ENCODE peak calls at places on chromosomes 4 and X, in seven cellular contexts. D is dorsolateral prefrontal cortex, I is HFFc6, G is amniotic stem cell, C is choroid plexus epithelial cell, V is MM.1S, K is HS-5. S is an unnamed sample.
A peak's percentile ranks its signal among the peaks of the same experiment; 100 is the strongest.

GRCh38 chrX:9928083-9928482 is 39.1 kb upstream of the CLDN34 start:
- DNase-seq in V (no peak), I (no peak), G (no peak), C (no peak), D (no peak), K (no peak), S (no peak)

GRCh38 chr4:8319061-8319460 is 49.5 kb downstream of the HTRA3 start:
- DNase-seq in I (no peak), V (no peak), D (no peak), G (no peak), K (no peak), C (no peak), S (no peak)

GRCh38 chr4:84971319-84971932 is 4.9 kb upstream of the WDFY3 start:
- DNase-seq in I (peak; percentile 69), C (peak; percentile 82), G (peak; percentile 70), V (peak; percentile 62), K (no peak), D (no peak), S (no peak)

GRCh38 chr4:54913751-54914526 is 211.5 kb downstream of the KDR start:
- DNase-seq in C (no peak), G (no peak), V (no peak), I (no peak), D (no peak), K (no peak), S (no peak)

GRCh38 chr4:6417516-6417915 is 54.9 kb downstream of the PPP2R2C start:
- DNase-seq in G (no peak), V (no peak), D (no peak), K (no peak), C (no peak), I (no peak), S (no peak)

GRCh38 chr4:162707962-162708361 is 458.7 kb downstream of the NAF1 start:
- DNase-seq in D (no peak), G (no peak), V (no peak), C (no peak), K (no peak), I (no peak), S (no peak)

GRCh38 chrX:68112321-68112720 is 321.0 kb downstream of the OPHN1 start:
- DNase-seq in V (no peak), D (no peak), K (no peak), G (no peak), C (no peak), I (no peak), S (no peak)

GRCh38 chrX:119468930-119469635 is 839 bp downstream of the SLC25A5 start:
- DNase-seq in I (peak; percentile 51), C (peak; percentile 82), K (no peak), G (peak; percentile 58), V (peak; percentile 84), D (peak; percentile 63), S (peak; percentile 76)

GRCh38 chrX:153831435-153832150 is 1.2 kb upstream of the PDZD4 start:
- DNase-seq in G (no peak), V (no peak), D (no peak), K (no peak), I (no peak), C (no peak), S (no peak)

GRCh38 chr4:103032575-103032974 is 13.1 kb upstream of the SLC9B1 start:
- DNase-seq in K (no peak), V (peak; percentile 28), G (no peak), D (no peak), I (peak; percentile 28), C (peak; percentile 73), S (no peak)

GRCh38 chr4:72295966-72296557 is 264.3 kb downstream of the NPFFR2 start:
- DNase-seq in I (peak; percentile 53), K (no peak), V (peak; percentile 51), D (no peak), G (peak; percentile 46), C (peak; percentile 84), S (no peak)

GRCh38 chrX:148049441-148049840 is 68.3 kb downstream of the FMR1NB start:
- DNase-seq in V (peak; percentile 54), G (peak; percentile 2), I (no peak), D (no peak), C (peak; percentile 54), K (no peak), S (no peak)

GRCh38 chr4:104693601-104694201 is 199.0 kb upstream of the CXXC4 start:
- DNase-seq in K (peak; percentile 2), G (no peak), V (peak; percentile 19), C (peak; percentile 14), D (no peak), I (no peak), S (no peak)

GRCh38 chr4:94939791-94940530 is 182.2 kb downstream of the BMPR1B start:
- DNase-seq in I (no peak), V (no peak), K (no peak), D (no peak), C (peak; percentile 54), G (no peak), S (no peak)

S was measured in stimulated activated CD4-positive, alpha-beta T cell treated with anti-CD3 and anti-CD28 coated beads, TNF-alpha, amount 100 ng/mL, for 24 hours.